ENCODE peak calls at places on chromosomes 6 and 20, in six cellular contexts. One of them, this sample, is unnamed.

GRCh38 chr20:16283978-16284377 is 289.3 kb downstream of the KIF16B start:
- DNase-seq in H9: no peak
- DNase-seq in H1: no peak
- DNase-seq in neuronal stem cell: no peak
- DNase-seq in IMR-90: no peak
- DNase-seq in trophoblast cell: no peak
- DNase-seq in this sample: no peak

GRCh38 chr6:167441653-167442644 is 117.1 kb downstream of the TTLL2 start:
- DNase-seq in neuronal stem cell: peak; percentile 95
- DNase-seq in trophoblast cell: peak; percentile 87
- DNase-seq in IMR-90: no peak
- DNase-seq in H9: peak; percentile 91
- DNase-seq in H1: peak; percentile 87
- DNase-seq in this sample: peak; percentile 26

GRCh38 chr20:49380245-49380875 is 102.1 kb downstream of the KCNB1 start:
- DNase-seq in H9: peak; percentile 70
- DNase-seq in IMR-90: no peak
- DNase-seq in neuronal stem cell: no peak
- DNase-seq in H1: no peak
- DNase-seq in trophoblast cell: no peak
- DNase-seq in this sample: no peak

GRCh38 chr6:80437186-80437585 is 330.7 kb downstream of the BCKDHB start:
- DNase-seq in IMR-90: peak; percentile 38
- DNase-seq in neuronal stem cell: no peak
- DNase-seq in H9: no peak
- DNase-seq in H1: no peak
- DNase-seq in trophoblast cell: peak; percentile 30
- DNase-seq in this sample: no peak

GRCh38 chr20:46084805-46085792 is 4.7 kb downstream of the NCOA5 start:
- DNase-seq in trophoblast cell: no peak
- DNase-seq in neuronal stem cell: no peak
- DNase-seq in IMR-90: peak; percentile 42
- DNase-seq in H9: no peak
- DNase-seq in H1: no peak
- DNase-seq in this sample: peak; percentile 61

GRCh38 chr6:48289841-48290240 is 178.8 kb upstream of the PTCHD4 start:
- DNase-seq in H1: no peak
- DNase-seq in neuronal stem cell: no peak
- DNase-seq in H9: no peak
- DNase-seq in trophoblast cell: no peak
- DNase-seq in IMR-90: no peak
- DNase-seq in this sample: no peak

GRCh38 chr6:168699631-168700315 is 258.8 kb downstream of the SMOC2 start:
- DNase-seq in H9: no peak
- DNase-seq in trophoblast cell: no peak
- DNase-seq in IMR-90: no peak
- DNase-seq in neuronal stem cell: no peak
- DNase-seq in H1: no peak
- DNase-seq in this sample: no peak

GRCh38 chr6:78942451-78942850 is 75.1 kb downstream of the IRAK1BP1 start:
- DNase-seq in neuronal stem cell: no peak
- DNase-seq in IMR-90: peak; percentile 15
- DNase-seq in trophoblast cell: no peak
- DNase-seq in H9: no peak
- DNase-seq in H1: no peak
- DNase-seq in this sample: peak; percentile 37

GRCh38 chr6:33787954-33788693 is 806 bp downstream of the LEMD2 start:
- DNase-seq in H1: no peak
- DNase-seq in H9: peak; percentile 60
- DNase-seq in neuronal stem cell: no peak
- DNase-seq in trophoblast cell: peak; percentile 55
- DNase-seq in IMR-90: peak; percentile 79
- DNase-seq in this sample: peak; percentile 87

GRCh38 chr6:8090650-8091049 is 11.7 kb downstream of the EEF1E1 start:
- DNase-seq in IMR-90: no peak
- DNase-seq in H9: no peak
- DNase-seq in trophoblast cell: no peak
- DNase-seq in neuronal stem cell: no peak
- DNase-seq in H1: no peak
- DNase-seq in this sample: no peak

GRCh38 chr6:135830452-135830851 is 21.0 kb upstream of the PDE7B start:
- DNase-seq in H1: no peak
- DNase-seq in IMR-90: peak; percentile 85
- DNase-seq in trophoblast cell: no peak
- DNase-seq in H9: no peak
- DNase-seq in neuronal stem cell: no peak
- DNase-seq in this sample: no peak

GRCh38 chr6:5905431-5906339 is 101.0 kb downstream of the NRN1 start:
- DNase-seq in neuronal stem cell: no peak
- DNase-seq in IMR-90: peak; percentile 81
- DNase-seq in H9: no peak
- DNase-seq in H1: no peak
- DNase-seq in trophoblast cell: no peak
- DNase-seq in this sample: peak; percentile 2

GRCh38 chr6:141123497-141123896 is 1009.2 kb upstream of the GJE1 start:
- DNase-seq in trophoblast cell: no peak
- DNase-seq in H9: no peak
- DNase-seq in H1: no peak
- DNase-seq in IMR-90: no peak
- DNase-seq in neuronal stem cell: no peak
- DNase-seq in this sample: no peak

GRCh38 chr20:40868568-40869223 is 159.9 kb upstream of the TOP1 start:
- DNase-seq in H9: no peak
- DNase-seq in trophoblast cell: no peak
- DNase-seq in H1: no peak
- DNase-seq in neuronal stem cell: no peak
- DNase-seq in IMR-90: peak; percentile 85
- DNase-seq in this sample: peak; percentile 78

GRCh38 chr6:2467929-2468600 is 222.7 kb upstream of the GMDS start:
- DNase-seq in H9: no peak
- DNase-seq in trophoblast cell: no peak
- DNase-seq in H1: no peak
- DNase-seq in IMR-90: no peak
- DNase-seq in neuronal stem cell: no peak
- DNase-seq in this sample: no peak

GRCh38 chr6:29917843-29918242 is 24.5 kb upstream of the HLA-A start:
- DNase-seq in trophoblast cell: no peak
- DNase-seq in H1: no peak
- DNase-seq in IMR-90: no peak
- DNase-seq in H9: no peak
- DNase-seq in neuronal stem cell: no peak
- DNase-seq in this sample: no peak

GRCh38 chr6:138692978-138693909 is 80.3 kb upstream of the CCDC28A start:
- DNase-seq in IMR-90: peak; percentile 57
- DNase-seq in trophoblast cell: peak; percentile 80
- DNase-seq in H1: peak; percentile 62
- DNase-seq in neuronal stem cell: peak; percentile 65
- DNase-seq in H9: peak; percentile 79
- DNase-seq in this sample: peak; percentile 75

GRCh38 chr6:47187108-47187507 is 122.6 kb downstream of the TNFRSF21 start:
- DNase-seq in H1: no peak
- DNase-seq in neuronal stem cell: no peak
- DNase-seq in H9: no peak
- DNase-seq in IMR-90: no peak
- DNase-seq in trophoblast cell: no peak
- DNase-seq in this sample: no peak

GRCh38 chr6:66896415-66896814 is 1189.4 kb upstream of the EYS start:
- DNase-seq in trophoblast cell: peak; percentile 73
- DNase-seq in IMR-90: no peak
- DNase-seq in H1: no peak
- DNase-seq in neuronal stem cell: no peak
- DNase-seq in H9: no peak
- DNase-seq in this sample: no peak

GRCh38 chr20:17225891-17226409 is 890 bp upstream of the PCSK2 start:
- DNase-seq in H9: peak; percentile 45
- DNase-seq in H1: no peak
- DNase-seq in neuronal stem cell: no peak
- DNase-seq in trophoblast cell: no peak
- DNase-seq in IMR-90: no peak
- DNase-seq in this sample: no peak

GRCh38 chr6:72740135-72740534 is 118.3 kb downstream of the KCNQ5 start:
- DNase-seq in trophoblast cell: no peak
- DNase-seq in H1: no peak
- DNase-seq in neuronal stem cell: no peak
- DNase-seq in H9: no peak
- DNase-seq in IMR-90: no peak
- DNase-seq in this sample: no peak

GRCh38 chr20:56916345-56916622 is 287.2 kb downstream of the TFAP2C start:
- DNase-seq in IMR-90: no peak
- DNase-seq in H1: no peak
- DNase-seq in H9: no peak
- DNase-seq in neuronal stem cell: no peak
- DNase-seq in trophoblast cell: no peak
- DNase-seq in this sample: no peak

GRCh38 chr20:8874437-8874836 is 194.4 kb upstream of the PLCB4 start:
- DNase-seq in H1: no peak
- DNase-seq in neuronal stem cell: no peak
- DNase-seq in IMR-90: no peak
- DNase-seq in trophoblast cell: no peak
- DNase-seq in H9: no peak
- DNase-seq in this sample: no peak

GRCh38 chr6:6758915-6759654 is 170.6 kb downstream of the LY86 start:
- DNase-seq in IMR-90: peak; percentile 61
- DNase-seq in trophoblast cell: peak; percentile 64
- DNase-seq in H9: peak; percentile 82
- DNase-seq in neuronal stem cell: peak; percentile 84
- DNase-seq in H1: no peak
- DNase-seq in this sample: peak; percentile 84

GRCh38 chr6:27889275-27889627 is 22.9 kb downstream of the OR2B2 start:
- DNase-seq in neuronal stem cell: no peak
- DNase-seq in H1: no peak
- DNase-seq in IMR-90: peak; percentile 6
- DNase-seq in H9: no peak
- DNase-seq in trophoblast cell: no peak
- DNase-seq in this sample: peak; percentile 19
- H3K4ac ChIP-seq in neuronal stem cell: no peak overlapping the region
- H3K4ac ChIP-seq in H1: no peak overlapping the region
- H3K4ac ChIP-seq in IMR-90: peak overlapping the region; percentile 36
- H3K4ac ChIP-seq in H9: no peak overlapping the region
- H3K4ac ChIP-seq in trophoblast cell: no peak overlapping the region
- H3K4ac ChIP-seq in this sample: no peak overlapping the region

DNA sequence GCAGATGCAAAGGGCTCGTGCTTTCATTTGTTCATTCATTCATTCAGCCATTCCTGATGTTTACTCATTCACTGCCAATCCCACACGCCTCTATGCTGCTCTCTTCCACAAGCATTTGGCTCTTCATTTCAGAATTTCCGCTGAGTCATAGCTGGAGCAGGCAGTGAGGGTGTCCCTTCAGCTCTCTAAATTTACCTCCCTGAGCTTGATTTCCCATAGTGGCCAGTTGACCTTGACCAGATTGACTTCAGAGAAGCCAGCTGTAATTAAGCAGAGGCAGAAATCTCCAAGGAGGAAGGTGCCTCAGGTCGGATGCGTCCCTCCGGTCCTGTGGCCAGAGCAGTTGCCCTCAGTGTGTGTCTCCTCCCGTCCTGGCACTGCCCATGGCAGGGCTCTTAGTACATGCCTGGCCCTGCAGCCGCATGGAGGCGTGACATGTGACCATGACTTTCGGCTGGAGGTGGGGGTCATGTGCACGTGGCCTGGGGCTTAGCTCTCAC is 267.2 kb upstream of the ECI2 start:
- DNase-seq in IMR-90: peak; percentile 89
- DNase-seq in neuronal stem cell: no peak
- DNase-seq in H9: no peak
- DNase-seq in trophoblast cell: peak; percentile 55
- DNase-seq in H1: no peak
- DNase-seq in this sample: peak; percentile 82
- H4K91ac ChIP-seq in IMR-90: peak overlapping the region; percentile 68
- H4K91ac ChIP-seq in neuronal stem cell: no peak overlapping the region
- H4K91ac ChIP-seq in H9: no peak overlapping the region
- H4K91ac ChIP-seq in trophoblast cell: peak overlapping the region; percentile 64
- H4K91ac ChIP-seq in H1: peak overlapping the region; percentile 31
- H4K91ac ChIP-seq in this sample: peak overlapping the region; percentile 53

GRCh38 chr6:26198626-26199056 is 111.4 kb downstream of the HFE start:
- DNase-seq in H9: no peak
- DNase-seq in trophoblast cell: no peak
- DNase-seq in H1: no peak
- DNase-seq in IMR-90: peak; percentile 26
- DNase-seq in neuronal stem cell: no peak
- DNase-seq in this sample: no peak

GRCh38 chr6:26200918-26201721 is 113.9 kb downstream of the HFE start:
- DNase-seq in neuronal stem cell: peak; percentile 54
- DNase-seq in IMR-90: no peak
- DNase-seq in H1: no peak
- DNase-seq in H9: no peak
- DNase-seq in trophoblast cell: no peak
- DNase-seq in this sample: no peak

GRCh38 chr6:26197736-26198625 is 110.8 kb downstream of the HFE start:
- DNase-seq in H1: no peak
- DNase-seq in trophoblast cell: peak; percentile 38
- DNase-seq in H9: peak; percentile 56
- DNase-seq in neuronal stem cell: no peak
- DNase-seq in IMR-90: peak; percentile 27
- DNase-seq in this sample: peak; percentile 52

GRCh38 chr6:26199773-26200728 is 112.8 kb downstream of the HFE start:
- DNase-seq in IMR-90: peak; percentile 38
- DNase-seq in H9: no peak
- DNase-seq in neuronal stem cell: no peak
- DNase-seq in H1: no peak
- DNase-seq in trophoblast cell: peak; percentile 61
- DNase-seq in this sample: peak; percentile 75

GRCh38 chr6:26199057-26199772 is 112.0 kb downstream of the HFE start:
- DNase-seq in IMR-90: peak; percentile 97
- DNase-seq in trophoblast cell: peak; percentile 97
- DNase-seq in H9: peak; percentile 75
- DNase-seq in neuronal stem cell: peak; percentile 87
- DNase-seq in H1: no peak
- DNase-seq in this sample: peak; percentile 98
- H3K4ac ChIP-seq in IMR-90: peak overlapping the region; percentile 28
- H3K4ac ChIP-seq in trophoblast cell: peak overlapping the region; percentile 58
- H3K4ac ChIP-seq in H9: no peak overlapping the region
- H3K4ac ChIP-seq in neuronal stem cell: no peak overlapping the region
- H3K4ac ChIP-seq in H1: no peak overlapping the region
- H3K4ac ChIP-seq in this sample: peak overlapping the region; percentile 74

DNA sequence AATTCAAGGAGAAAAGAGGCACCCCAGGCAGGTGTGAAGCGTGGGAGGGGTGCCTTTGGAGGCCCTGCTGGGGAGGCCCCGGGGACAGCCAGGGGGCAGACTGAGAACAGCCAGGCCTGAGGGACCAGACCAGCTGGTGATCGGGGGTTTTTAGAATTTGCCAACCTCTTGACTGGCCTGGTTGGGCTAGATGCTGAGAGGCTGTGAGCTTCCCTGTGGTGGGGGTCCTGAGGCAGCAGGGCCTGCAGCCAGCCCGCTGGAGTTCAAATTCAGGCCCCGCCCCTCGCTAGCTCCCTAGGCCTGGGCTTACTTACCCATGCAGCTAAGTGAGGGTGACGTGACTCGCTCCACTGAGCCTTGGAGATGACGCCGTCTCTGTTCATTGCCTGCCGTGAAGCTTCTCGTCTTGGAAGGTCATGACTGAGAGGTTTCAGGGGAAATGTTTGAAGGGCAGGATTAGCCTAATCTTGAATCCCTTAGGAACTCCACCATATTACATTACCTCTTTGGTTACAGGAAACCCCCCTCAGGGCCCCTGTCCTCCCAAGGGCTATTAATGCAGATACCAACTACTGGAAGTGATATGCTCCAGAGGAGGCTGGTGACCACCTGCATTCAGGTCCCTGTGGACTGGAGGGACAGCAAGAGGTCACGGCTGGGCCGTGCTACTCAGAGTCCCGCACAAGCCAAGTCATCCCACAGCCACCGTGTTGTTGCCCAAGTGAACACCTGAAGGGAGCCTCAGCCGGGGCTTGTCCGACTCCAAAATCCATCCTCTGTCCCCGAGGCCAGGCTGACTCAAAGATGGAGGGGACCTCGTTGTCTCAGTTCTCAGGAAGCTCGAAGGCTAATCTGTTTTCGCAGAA is 73.9 kb upstream of the DUSP22 start:
- DNase-seq in neuronal stem cell: no peak
- DNase-seq in IMR-90: no peak
- DNase-seq in trophoblast cell: no peak
- DNase-seq in H1: no peak
- DNase-seq in H9: no peak
- DNase-seq in this sample: no peak
- H4K91ac ChIP-seq in neuronal stem cell: no peak overlapping the region
- H4K91ac ChIP-seq in IMR-90: no peak overlapping the region
- H4K91ac ChIP-seq in trophoblast cell: no peak overlapping the region
- H4K91ac ChIP-seq in H1: no peak overlapping the region
- H4K91ac ChIP-seq in H9: no peak overlapping the region
- H4K91ac ChIP-seq in this sample: no peak overlapping the region

This sample was measured in mesenchymal stem cell.